ENCODE peak calls at places on chromosome 6, in seven cellular contexts. One of them, this sample, is unnamed.

GRCh38 chr6:52160468-52161104 is 25.6 kb upstream of the IL17A start:
- DNase-seq in Daoy: no peak
- DNase-seq in fibroblast of lung: no peak
- DNase-seq in NCI-H446 treated with DMSO at 0.1 percent for 48 hours: no peak
- DNase-seq in AG04449: no peak
- DNase-seq in stimulated activated CD4-positive, alpha-beta T cell treated with anti-CD3 and anti-CD28 coated beads, Interleukin-1b, Interleukin-23, amount 100 ng/mL, for 48 hours: peak; percentile 20
- DNase-seq in activated CD4-positive, alpha-beta T cell treated with anti-CD3 and anti-CD28 coated beads, Interleukin-2, amount 50 U/mL, for 4 hours: no peak
- DNase-seq in this sample: no peak

GRCh38 chr6:118708736-118709135 is 57.3 kb upstream of the CEP85L start:
- DNase-seq in Daoy: no peak
- DNase-seq in fibroblast of lung: peak; percentile 94
- DNase-seq in NCI-H446 treated with DMSO at 0.1 percent for 48 hours: no peak
- DNase-seq in AG04449: no peak
- DNase-seq in stimulated activated CD4-positive, alpha-beta T cell treated with anti-CD3 and anti-CD28 coated beads, Interleukin-1b, Interleukin-23, amount 100 ng/mL, for 48 hours: no peak
- DNase-seq in activated CD4-positive, alpha-beta T cell treated with anti-CD3 and anti-CD28 coated beads, Interleukin-2, amount 50 U/mL, for 4 hours: no peak
- DNase-seq in this sample: no peak

GRCh38 chr6:71886184-71887005 is at the start of gene RIMS1:
- DNase-seq in Daoy: peak; percentile 69
- DNase-seq in fibroblast of lung: no peak
- DNase-seq in NCI-H446 treated with DMSO at 0.1 percent for 48 hours: peak; percentile 13
- DNase-seq in AG04449: no peak
- DNase-seq in stimulated activated CD4-positive, alpha-beta T cell treated with anti-CD3 and anti-CD28 coated beads, Interleukin-1b, Interleukin-23, amount 100 ng/mL, for 48 hours: no peak
- DNase-seq in activated CD4-positive, alpha-beta T cell treated with anti-CD3 and anti-CD28 coated beads, Interleukin-2, amount 50 U/mL, for 4 hours: no peak
- DNase-seq in this sample: no peak

GRCh38 chr6:35522660-35523658 is 10.3 kb upstream of the TULP1 start:
- DNase-seq in Daoy: peak; percentile 79
- DNase-seq in fibroblast of lung: peak; percentile 59
- DNase-seq in NCI-H446 treated with DMSO at 0.1 percent for 48 hours: peak; percentile 15
- DNase-seq in AG04449: no peak
- DNase-seq in stimulated activated CD4-positive, alpha-beta T cell treated with anti-CD3 and anti-CD28 coated beads, Interleukin-1b, Interleukin-23, amount 100 ng/mL, for 48 hours: peak; percentile 74
- DNase-seq in activated CD4-positive, alpha-beta T cell treated with anti-CD3 and anti-CD28 coated beads, Interleukin-2, amount 50 U/mL, for 4 hours: peak; percentile 71
- DNase-seq in this sample: peak; percentile 72

GRCh38 chr6:93088675-93089575 is 330.4 kb downstream of the EPHA7 start:
- DNase-seq in Daoy: no peak
- DNase-seq in fibroblast of lung: peak; percentile 77
- DNase-seq in NCI-H446 treated with DMSO at 0.1 percent for 48 hours: no peak
- DNase-seq in AG04449: no peak
- DNase-seq in stimulated activated CD4-positive, alpha-beta T cell treated with anti-CD3 and anti-CD28 coated beads, Interleukin-1b, Interleukin-23, amount 100 ng/mL, for 48 hours: no peak
- DNase-seq in activated CD4-positive, alpha-beta T cell treated with anti-CD3 and anti-CD28 coated beads, Interleukin-2, amount 50 U/mL, for 4 hours: no peak
- DNase-seq in this sample: peak; percentile 1

GRCh38 chr6:169324661-169325459 is 71.2 kb upstream of the THBS2 start:
- DNase-seq in Daoy: no peak
- DNase-seq in fibroblast of lung: no peak
- DNase-seq in NCI-H446 treated with DMSO at 0.1 percent for 48 hours: no peak
- DNase-seq in AG04449: no peak
- DNase-seq in stimulated activated CD4-positive, alpha-beta T cell treated with anti-CD3 and anti-CD28 coated beads, Interleukin-1b, Interleukin-23, amount 100 ng/mL, for 48 hours: no peak
- DNase-seq in activated CD4-positive, alpha-beta T cell treated with anti-CD3 and anti-CD28 coated beads, Interleukin-2, amount 50 U/mL, for 4 hours: no peak
- DNase-seq in this sample: no peak

GRCh38 chr6:156840136-156840535 is 63.0 kb downstream of the ARID1B start:
- DNase-seq in Daoy: no peak
- DNase-seq in fibroblast of lung: no peak
- DNase-seq in NCI-H446 treated with DMSO at 0.1 percent for 48 hours: no peak
- DNase-seq in AG04449: no peak
- DNase-seq in stimulated activated CD4-positive, alpha-beta T cell treated with anti-CD3 and anti-CD28 coated beads, Interleukin-1b, Interleukin-23, amount 100 ng/mL, for 48 hours: no peak
- DNase-seq in activated CD4-positive, alpha-beta T cell treated with anti-CD3 and anti-CD28 coated beads, Interleukin-2, amount 50 U/mL, for 4 hours: no peak
- DNase-seq in this sample: peak; percentile 38

GRCh38 chr6:111566873-111567517 is 38.7 kb downstream of the TRAF3IP2 start:
- DNase-seq in Daoy: no peak
- DNase-seq in fibroblast of lung: peak; percentile 41
- DNase-seq in NCI-H446 treated with DMSO at 0.1 percent for 48 hours: no peak
- DNase-seq in AG04449: no peak
- DNase-seq in stimulated activated CD4-positive, alpha-beta T cell treated with anti-CD3 and anti-CD28 coated beads, Interleukin-1b, Interleukin-23, amount 100 ng/mL, for 48 hours: no peak
- DNase-seq in activated CD4-positive, alpha-beta T cell treated with anti-CD3 and anti-CD28 coated beads, Interleukin-2, amount 50 U/mL, for 4 hours: no peak
- DNase-seq in this sample: peak; percentile 91

GRCh38 chr6:7559196-7559595 is 17.7 kb downstream of the DSP start:
- DNase-seq in Daoy: no peak
- DNase-seq in fibroblast of lung: no peak
- DNase-seq in NCI-H446 treated with DMSO at 0.1 percent for 48 hours: no peak
- DNase-seq in AG04449: no peak
- DNase-seq in stimulated activated CD4-positive, alpha-beta T cell treated with anti-CD3 and anti-CD28 coated beads, Interleukin-1b, Interleukin-23, amount 100 ng/mL, for 48 hours: no peak
- DNase-seq in activated CD4-positive, alpha-beta T cell treated with anti-CD3 and anti-CD28 coated beads, Interleukin-2, amount 50 U/mL, for 4 hours: no peak
- DNase-seq in this sample: no peak

This sample was measured in endothelial cell of umbilical vein.